ENCODE peak calls at places on chromosome 16, in five cellular contexts. One of them, this sample, is unnamed.

GRCh38 chr16:75070055-75070841 is 46.3 kb downstream of the LDHD start:
- DNase-seq in activated gamma-delta T cell treated with anti-CD3 and anti-CD28 coated beads, Interleukin-2, amount 50 U/mL, for 16 hours: no peak
- DNase-seq in testis: peak; percentile 65
- DNase-seq in cardiac fibroblast: no peak
- DNase-seq in iris pigment epithelial cell: no peak
- DNase-seq in this sample: no peak

GRCh38 chr16:53911506-53911905 is 207.6 kb downstream of the FTO start:
- DNase-seq in cardiac fibroblast: peak; percentile 22
- DNase-seq in iris pigment epithelial cell: no peak
- DNase-seq in testis: no peak
- DNase-seq in activated gamma-delta T cell treated with anti-CD3 and anti-CD28 coated beads, Interleukin-2, amount 50 U/mL, for 16 hours: no peak
- DNase-seq in this sample: no peak

GRCh38 chr16:22191966-22192260 is 14.2 kb upstream of the EEF2K start:
- DNase-seq in activated gamma-delta T cell treated with anti-CD3 and anti-CD28 coated beads, Interleukin-2, amount 50 U/mL, for 16 hours: no peak
- DNase-seq in testis: peak; percentile 38
- DNase-seq in cardiac fibroblast: no peak
- DNase-seq in iris pigment epithelial cell: no peak
- DNase-seq in this sample: peak; percentile 66

GRCh38 chr16:53372942-53373871 is 61.1 kb upstream of the RBL2 start:
- DNase-seq in testis: peak; percentile 69
- DNase-seq in activated gamma-delta T cell treated with anti-CD3 and anti-CD28 coated beads, Interleukin-2, amount 50 U/mL, for 16 hours: peak; percentile 55
- DNase-seq in iris pigment epithelial cell: no peak
- DNase-seq in cardiac fibroblast: no peak
- DNase-seq in this sample: no peak

GRCh38 chr16:58970775-58971174 is 236.7 kb upstream of the GOT2 start:
- DNase-seq in testis: no peak
- DNase-seq in activated gamma-delta T cell treated with anti-CD3 and anti-CD28 coated beads, Interleukin-2, amount 50 U/mL, for 16 hours: no peak
- DNase-seq in iris pigment epithelial cell: peak; percentile 7
- DNase-seq in cardiac fibroblast: no peak
- DNase-seq in this sample: no peak

GRCh38 chr16:23629516-23629915 is 11.6 kb downstream of the PALB2 start:
- DNase-seq in activated gamma-delta T cell treated with anti-CD3 and anti-CD28 coated beads, Interleukin-2, amount 50 U/mL, for 16 hours: no peak
- DNase-seq in testis: no peak
- DNase-seq in cardiac fibroblast: no peak
- DNase-seq in iris pigment epithelial cell: no peak
- DNase-seq in this sample: no peak

GRCh38 chr16:88910284-88911147 is 44.1 kb upstream of the PABPN1L start:
- DNase-seq in testis: no peak
- DNase-seq in iris pigment epithelial cell: no peak
- DNase-seq in activated gamma-delta T cell treated with anti-CD3 and anti-CD28 coated beads, Interleukin-2, amount 50 U/mL, for 16 hours: no peak
- DNase-seq in cardiac fibroblast: no peak
- DNase-seq in this sample: no peak

GRCh38 chr16:21156767-21157467 is 1.6 kb upstream of the LDAF1 start:
- DNase-seq in testis: peak; percentile 50
- DNase-seq in activated gamma-delta T cell treated with anti-CD3 and anti-CD28 coated beads, Interleukin-2, amount 50 U/mL, for 16 hours: no peak
- DNase-seq in iris pigment epithelial cell: peak; percentile 53
- DNase-seq in cardiac fibroblast: peak; percentile 83
- DNase-seq in this sample: peak; percentile 39

GRCh38 chr16:53089434-53090270 is 34.9 kb downstream of the CHD9 start:
- DNase-seq in iris pigment epithelial cell: no peak
- DNase-seq in testis: no peak
- DNase-seq in activated gamma-delta T cell treated with anti-CD3 and anti-CD28 coated beads, Interleukin-2, amount 50 U/mL, for 16 hours: no peak
- DNase-seq in cardiac fibroblast: peak; percentile 57
- DNase-seq in this sample: no peak

GRCh38 chr16:61148930-61149329 is 887.3 kb downstream of the CDH8 start:
- DNase-seq in iris pigment epithelial cell: no peak
- DNase-seq in cardiac fibroblast: no peak
- DNase-seq in testis: no peak
- DNase-seq in activated gamma-delta T cell treated with anti-CD3 and anti-CD28 coated beads, Interleukin-2, amount 50 U/mL, for 16 hours: no peak
- DNase-seq in this sample: no peak

GRCh38 chr16:82046941-82047340 is 11.9 kb downstream of the HSD17B2 start:
- DNase-seq in cardiac fibroblast: no peak
- DNase-seq in testis: no peak
- DNase-seq in activated gamma-delta T cell treated with anti-CD3 and anti-CD28 coated beads, Interleukin-2, amount 50 U/mL, for 16 hours: no peak
- DNase-seq in iris pigment epithelial cell: no peak
- DNase-seq in this sample: no peak

GRCh38 chr16:66801320-66802105 is at the start of gene TERB1:
- DNase-seq in iris pigment epithelial cell: no peak
- DNase-seq in cardiac fibroblast: no peak
- DNase-seq in testis: peak; percentile 67
- DNase-seq in activated gamma-delta T cell treated with anti-CD3 and anti-CD28 coated beads, Interleukin-2, amount 50 U/mL, for 16 hours: no peak
- DNase-seq in this sample: no peak

GRCh38 chr16:57235128-57236092 is 9.6 kb upstream of the ARL2BP start:
- DNase-seq in cardiac fibroblast: peak; percentile 68
- DNase-seq in activated gamma-delta T cell treated with anti-CD3 and anti-CD28 coated beads, Interleukin-2, amount 50 U/mL, for 16 hours: no peak
- DNase-seq in iris pigment epithelial cell: peak; percentile 83
- DNase-seq in testis: no peak
- DNase-seq in this sample: peak; percentile 59